ENCODE peak calls at places on chromosomes 5 and 9, in eight cellular contexts. C is GM23248, Q is astrocyte, Y is DND-41, N is SK-N-SH, I is NT2/D1, F is neural progenitor cell, J is fibroblast of lung. E is an unnamed sample. For H3K4me1, the result is how much of the 10 kb centered on the place peaks cover.

GRCh38 chr9:20125721-20126120 is 336.9 kb upstream of the SLC24A2 start:
- DNase-seq in C (no peak), Q (no peak), Y (no peak), N (peak), I (no peak), F (no peak), J (no peak), E (no peak)

GRCh38 chr5:27311544-27311943 is 273.2 kb upstream of the CDH9 start:
- DNase-seq in C (peak), Q (peak), Y (no peak), N (no peak), I (no peak), F (no peak), J (peak), E (no peak)

GRCh38 chr5:29307498-29307897 is 1886.0 kb upstream of the CDH6 start:
- DNase-seq in C (no peak), Q (no peak), Y (no peak), N (no peak), I (no peak), F (no peak), J (no peak), E (no peak)

GRCh38 chr5:43947870-43948269 is 344.9 kb downstream of the NNT start:
- DNase-seq in C (peak), Q (no peak), Y (no peak), N (no peak), I (no peak), F (no peak), J (peak), E (no peak)

GRCh38 chr9:34124923-34125322 is 1.6 kb downstream of the DCAF12 start:
- DNase-seq in C (peak), Q (no peak), Y (no peak), N (no peak), I (no peak), F (no peak), J (peak), E (peak)

GRCh38 chr5:68452286-68452685 is 236.7 kb downstream of the PIK3R1 start:
- DNase-seq in C (no peak), Q (no peak), Y (no peak), N (no peak), I (no peak), F (no peak), J (no peak), E (no peak)

GRCh38 chr5:1799110-1799601 is 481 bp downstream of the MRPL36 start:
- DNase-seq in C (peak), Q (no peak), Y (no peak), N (no peak), I (no peak), F (peak), J (peak), E (peak)

GRCh38 chr5:73523861-73524260 is 25.6 kb downstream of the BTF3 start:
- DNase-seq in C (peak), Q (no peak), Y (no peak), N (no peak), I (no peak), F (no peak), J (no peak), E (no peak)

GRCh38 chr9:35237303-35237702 is 75.5 kb downstream of the UNC13B start:
- DNase-seq in C (no peak), Q (no peak), Y (no peak), N (no peak), I (no peak), F (no peak), J (no peak), E (no peak)

GRCh38 chr9:36572515-36573418 is at the start of gene MELK:
- DNase-seq in C (peak), Q (peak), Y (peak), N (peak), I (peak), F (peak), J (peak), E (peak)

GRCh38 chr5:115419794-115420585 is 123.5 kb upstream of the CCDC112 start:
- DNase-seq in C (peak), Q (peak), Y (no peak), N (no peak), I (peak), F (no peak), J (peak), E (no peak)

GRCh38 chr5:131812371-131813160 is 15.7 kb upstream of the FNIP1 start:
- DNase-seq in C (peak), Q (no peak), Y (no peak), N (no peak), I (no peak), F (no peak), J (no peak), E (no peak)

GRCh38 chr5:157778121-157778805 is 34.8 kb downstream of the LSM11 start:
- DNase-seq in C (peak), Q (peak), Y (peak), N (peak), I (no peak), F (no peak), J (peak), E (no peak)

GRCh38 chr5:143592648-143593047 is 189.2 kb upstream of the NR3C1 start:
- DNase-seq in C (peak), Q (no peak), Y (peak), N (no peak), I (no peak), F (no peak), J (peak), E (peak)

GRCh38 chr9:31608413-31608812 is 776.0 kb upstream of the ACO1 start:
- DNase-seq in C (no peak), Q (peak), Y (no peak), N (no peak), I (no peak), F (no peak), J (peak), E (no peak)

GRCh38 chr9:104903609-104904008 is 24.3 kb downstream of the ABCA1 start:
- DNase-seq in C (peak), Q (peak), Y (no peak), N (no peak), I (no peak), F (no peak), J (no peak), E (no peak)

GRCh38 chr9:32524558-32525461 is 1.2 kb downstream of the RIGI start:
- DNase-seq in C (peak), Q (peak), Y (peak), N (no peak), I (no peak), F (peak), J (no peak), E (no peak)

GRCh38 chr5:107415762-107416161 is 255.0 kb downstream of the EFNA5 start:
- DNase-seq in C (no peak), Q (no peak), Y (no peak), N (no peak), I (no peak), F (no peak), J (no peak), E (no peak)

GRCh38 chr5:122112063-122112462 is 17.3 kb upstream of the ZNF474 start:
- DNase-seq in C (no peak), Q (no peak), Y (no peak), N (no peak), I (no peak), F (no peak), J (no peak), E (no peak)

GRCh38 chr5:108081707-108082106 is 300.2 kb downstream of the FBXL17 start:
- DNase-seq in C (no peak), Q (no peak), Y (no peak), N (no peak), I (no peak), F (no peak), J (no peak), E (no peak)

GRCh38 chr5:60261732-60262131 is 368.2 kb upstream of the PDE4D start:
- DNase-seq in C (no peak), Q (no peak), Y (no peak), N (no peak), I (no peak), F (no peak), J (no peak), E (no peak)

GRCh38 chr9:86624616-86625015 is 270.4 kb upstream of the TUT7 start:
- DNase-seq in C (no peak), Q (no peak), Y (no peak), N (no peak), I (no peak), F (no peak), J (peak), E (no peak)

GRCh38 chr5:150038547-150038946 is 38.0 kb downstream of the HMGXB3 start:
- DNase-seq in C (no peak), Q (no peak), Y (no peak), N (no peak), I (no peak), F (no peak), J (no peak), E (no peak)

GRCh38 chr5:72383280-72384205 is 63.4 kb downstream of the PTCD2 start:
- DNase-seq in C (peak), Q (peak), Y (no peak), N (no peak), I (no peak), F (no peak), J (peak), E (no peak)

GRCh38 chr9:80020530-80020929 is 448.8 kb downstream of the TLE4 start:
- DNase-seq in C (no peak), Q (no peak), Y (no peak), N (no peak), I (no peak), F (no peak), J (no peak), E (no peak)

GRCh38 chr5:157189223-157189622 is 8.6 kb downstream of the ITK start:
- DNase-seq in C (no peak), Q (no peak), Y (no peak), N (no peak), I (no peak), F (no peak), J (no peak), E (no peak)

GRCh38 chr5:39116347-39116899 is 42.2 kb upstream of the RICTOR start:
- DNase-seq in C (no peak), Q (no peak), Y (no peak), N (no peak), I (no peak), F (no peak), J (no peak), E (no peak)

GRCh38 chr5:170278611-170279500 is 18.7 kb downstream of the LCP2 start:
- DNase-seq in C (no peak), Q (no peak), Y (peak), N (no peak), I (no peak), F (peak), J (no peak), E (peak)

GRCh38 chr9:12648921-12649320 is 44.3 kb upstream of the TYRP1 start:
- DNase-seq in C (no peak), Q (no peak), Y (no peak), N (peak), I (no peak), F (no peak), J (no peak), E (no peak)

GRCh38 chr9:33082135-33082534 is 5.7 kb upstream of the SMU1 start:
- DNase-seq in C (no peak), Q (no peak), Y (peak), N (no peak), I (no peak), F (no peak), J (no peak), E (no peak)

GRCh38 chr5:39092581-39093350 is 18.6 kb upstream of the RICTOR start:
- DNase-seq in C (no peak), Q (peak), Y (no peak), N (no peak), I (no peak), F (no peak), J (peak), E (no peak)

GRCh38 chr5:150377964-150378694 is 20.6 kb downstream of the TCOF1 start:
- DNase-seq in C (peak), Q (peak), Y (no peak), N (peak), I (peak), F (no peak), J (peak), E (no peak)

GRCh38 chr9:123978981-123979380 is 32.6 kb upstream of the LHX2 start:
- DNase-seq in C (no peak), Q (no peak), Y (no peak), N (no peak), I (no peak), F (no peak), J (no peak), E (no peak)

GRCh38 chr9:110942522-110942921 is 95.7 kb downstream of the LPAR1 start:
- DNase-seq in C (peak), Q (peak), Y (no peak), N (no peak), I (peak), F (no peak), J (no peak), E (no peak)

GRCh38 chr5:143448518-143448917 is 45.0 kb upstream of the NR3C1 start:
- DNase-seq in C (no peak), Q (no peak), Y (peak), N (no peak), I (no peak), F (no peak), J (no peak), E (peak)

GRCh38 chr9:131239307-131239975 is 36.9 kb downstream of the FAM78A start:
- DNase-seq in C (no peak), Q (no peak), Y (no peak), N (no peak), I (no peak), F (no peak), J (no peak), E (no peak)

GRCh38 chr5:154316223-154316967 is 125.9 kb downstream of the GALNT10 start:
- DNase-seq in C (peak), Q (no peak), Y (no peak), N (no peak), I (no peak), F (no peak), J (no peak), E (no peak)

GRCh38 chr5:41649659-41650058 is 139.3 kb upstream of the PLCXD3 start:
- DNase-seq in C (peak), Q (peak), Y (no peak), N (no peak), I (no peak), F (no peak), J (peak), E (no peak)

GRCh38 chr9:98808411-98808815 is 943 bp downstream of the GALNT12 start:
- DNase-seq in C (peak), Q (no peak), Y (no peak), N (no peak), I (no peak), F (no peak), J (no peak), E (no peak)

GRCh38 chr9:98808879-98809278 is 1.4 kb downstream of the GALNT12 start:
- DNase-seq in C (no peak), Q (no peak), Y (no peak), N (no peak), I (no peak), F (no peak), J (no peak), E (no peak)

GRCh38 chr9:98810106-98810840 is 2.8 kb downstream of the GALNT12 start:
- DNase-seq in C (peak), Q (no peak), Y (no peak), N (no peak), I (no peak), F (peak), J (no peak), E (no peak)

GRCh38 chr9:98809311-98810105 is 2.0 kb downstream of the GALNT12 start:
- DNase-seq in C (no peak), Q (no peak), Y (no peak), N (no peak), I (no peak), F (peak), J (no peak), E (no peak)

DNA sequence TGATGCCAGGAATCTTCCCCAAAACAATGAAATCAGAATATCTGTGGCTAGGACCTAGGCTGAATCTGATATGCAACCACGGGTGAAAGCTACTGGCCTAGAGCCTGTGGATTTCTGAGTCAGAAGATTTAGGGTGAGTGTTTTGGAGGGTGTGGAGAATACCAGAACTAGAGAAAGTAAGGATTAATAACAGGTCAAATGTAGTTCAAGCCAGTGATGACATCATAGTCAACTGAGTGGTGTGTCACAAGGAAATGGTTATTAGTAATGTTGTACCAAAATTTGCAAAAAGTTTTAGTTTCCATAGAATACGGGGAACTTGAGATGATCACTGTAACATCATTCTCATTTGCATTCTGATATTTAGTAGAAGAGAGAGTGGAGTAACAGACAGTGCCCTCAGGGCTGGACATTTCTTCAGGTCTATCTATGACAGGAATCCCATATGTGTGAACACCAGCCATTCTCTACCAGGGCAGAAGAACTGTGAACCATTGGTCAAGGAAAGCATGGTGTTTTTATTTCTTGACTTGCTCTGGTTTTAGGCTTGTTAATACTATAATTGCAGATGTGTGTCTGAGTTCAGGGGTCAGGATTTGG is 3.7 kb downstream of the GALNT12 start:
- DNase-seq in C (peak), Q (peak), Y (no peak), N (no peak), I (no peak), F (no peak), J (peak), E (no peak)
- H3K4me1 ChIP-seq in C (under half), Q (under half), Y (under half), N (under half), I (under half), F (under half), J (under half), E (under half)

GRCh38 chr9:96782241-96782640 is 4.4 kb upstream of the ZNF510 start:
- DNase-seq in C (no peak), Q (no peak), Y (no peak), N (no peak), I (no peak), F (no peak), J (no peak), E (no peak)

GRCh38 chr9:96781552-96781951 is 3.7 kb upstream of the ZNF510 start:
- DNase-seq in C (no peak), Q (no peak), Y (no peak), N (no peak), I (peak), F (peak), J (no peak), E (no peak)

GRCh38 chr9:96777539-96777864 is 385 bp downstream of the ZNF510 start:
- DNase-seq in C (no peak), Q (no peak), Y (no peak), N (no peak), I (no peak), F (no peak), J (no peak), E (no peak)
- H3K9ac ChIP-seq in C (peak), Q (peak), Y (peak), N (peak), I (peak), F (peak), J (peak), E (peak)

GRCh38 chr5:173923236-173924104 is 35.3 kb downstream of the CPEB4 start:
- DNase-seq in C (peak), Q (peak), Y (no peak), N (no peak), I (no peak), F (peak), J (no peak), E (no peak)

GRCh38 chr5:173928871-173929574 is 40.9 kb downstream of the CPEB4 start:
- DNase-seq in C (no peak), Q (no peak), Y (no peak), N (no peak), I (no peak), F (no peak), J (no peak), E (no peak)

GRCh38 chr5:173925449-173926071 is 37.4 kb downstream of the CPEB4 start:
- DNase-seq in C (peak), Q (no peak), Y (peak), N (no peak), I (no peak), F (peak), J (peak), E (peak)

GRCh38 chr5:173924899-173925298 is 36.8 kb downstream of the CPEB4 start:
- DNase-seq in C (no peak), Q (no peak), Y (no peak), N (no peak), I (no peak), F (no peak), J (no peak), E (no peak)

DNA sequence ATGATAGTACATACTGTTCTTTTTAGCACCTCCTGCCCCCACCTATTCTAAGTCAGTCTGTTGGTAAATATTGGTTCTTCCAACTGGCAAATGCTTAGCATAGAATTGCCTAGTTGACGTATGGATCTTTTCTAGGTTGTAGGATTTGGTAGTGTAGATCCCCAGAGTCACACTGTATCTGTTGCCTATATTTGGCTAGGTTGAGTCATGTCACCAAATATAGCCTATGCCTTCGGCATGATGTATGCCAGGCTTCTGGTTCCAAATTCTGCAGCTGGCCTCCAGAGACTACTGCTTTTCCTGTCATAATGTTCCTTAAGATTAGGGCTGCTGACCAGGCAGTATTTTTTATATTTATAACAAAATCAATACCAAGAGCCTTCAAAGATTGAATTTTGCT is 38.2 kb downstream of the CPEB4 start:
- DNase-seq in C (peak), Q (peak), Y (no peak), N (no peak), I (no peak), F (no peak), J (peak), E (no peak)
- H3K4me1 ChIP-seq in C (under half), Q (under half), Y (under half), N (under half), I (under half), F (under half), J (under half), E (under half)

GRCh38 chr9:76399831-76400230 is 5.6 kb upstream of the RFK start:
- DNase-seq in C (no peak), Q (no peak), Y (no peak), N (no peak), I (no peak), F (no peak), J (no peak), E (no peak)
- H3K9ac ChIP-seq in C (no peak), Q (no peak), Y (no peak), N (no peak), I (no peak), F (no peak), J (no peak), E (no peak)

GRCh38 chr5:83220331-83220730 is 143.0 kb downstream of the XRCC4 start:
- DNase-seq in C (peak), Q (no peak), Y (peak), N (peak), I (no peak), F (peak), J (peak), E (no peak)

GRCh38 chr5:83222906-83223305 is 145.6 kb downstream of the XRCC4 start:
- DNase-seq in C (no peak), Q (no peak), Y (no peak), N (no peak), I (no peak), F (no peak), J (no peak), E (no peak)

GRCh38 chr5:83219077-83219476 is 141.7 kb downstream of the XRCC4 start:
- DNase-seq in C (no peak), Q (no peak), Y (no peak), N (no peak), I (no peak), F (no peak), J (no peak), E (no peak)

DNA sequence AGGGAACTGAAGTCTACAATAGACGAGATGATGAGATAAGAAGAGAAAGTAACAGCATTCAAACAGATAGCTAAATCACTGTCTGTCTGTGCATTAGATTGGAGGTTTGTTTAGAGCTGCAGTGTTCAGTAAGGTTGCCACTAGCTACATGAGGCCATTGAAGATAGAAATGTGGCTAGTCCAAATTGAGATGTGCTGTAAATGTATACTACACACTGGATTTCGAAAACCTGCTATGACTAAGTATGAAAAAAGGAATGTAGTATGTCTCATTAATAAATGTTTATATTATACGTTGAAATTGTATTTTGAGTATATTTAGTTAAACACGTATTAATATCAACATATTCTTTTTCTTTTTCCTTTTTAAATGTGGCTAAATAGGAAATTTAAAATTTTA is 142.1 kb downstream of the XRCC4 start:
- DNase-seq in C (no peak), Q (no peak), Y (no peak), N (no peak), I (no peak), F (no peak), J (peak), E (no peak)
- H3K4me1 ChIP-seq in C (under half), Q (under half), Y (under half), N (under half), I (under half), F (under half), J (under half), E (under half)

GRCh38 chr9:122228906-122229837 is at the start of gene LHX6:
- DNase-seq in C (peak), Q (peak), Y (no peak), N (peak), I (no peak), F (peak), J (peak), E (no peak)
- H3K9ac ChIP-seq in C (no peak), Q (no peak), Y (no peak), N (no peak), I (peak), F (no peak), J (no peak), E (no peak)